ENCODE peak calls at places on chromosomes 6 and 20, in six cellular contexts. J, O, S, K, T and I are unnamed samples.
A peak's percentile ranks its signal among the peaks of the same experiment; 100 is the strongest.

GRCh38 chr6:62390413-62390812 is 104.4 kb upstream of the KHDRBS2 start:
- DNase-seq in J (no peak), K (no peak), T (no peak), S (no peak), O (no peak), I (no peak)

GRCh38 chr6:149094156-149094555 is 223.4 kb upstream of the TAB2 start:
- DNase-seq in S (no peak), J (no peak), K (peak; percentile 74), O (no peak), T (no peak), I (no peak)

GRCh38 chr6:55953384-55953783 is 78.0 kb upstream of the BMP5 start:
- DNase-seq in T (no peak), K (peak; percentile 36), J (no peak), S (no peak), O (no peak), I (no peak)

GRCh38 chr20:32968833-32969241 is 35.4 kb downstream of the SUN5 start:
- DNase-seq in O (no peak), K (no peak), S (no peak), J (no peak), T (no peak), I (peak; percentile 32)

GRCh38 chr20:62955519-62956386 is 3.2 kb downstream of the SLC17A9 start:
- DNase-seq in K (no peak), T (no peak), S (peak; percentile 33), O (no peak), J (no peak), I (no peak)

GRCh38 chr20:11516448-11516847 is 401.2 kb upstream of the BTBD3 start:
- DNase-seq in S (no peak), T (no peak), J (no peak), K (no peak), O (no peak), I (no peak)

GRCh38 chr6:90468080-90468479 is 118.8 kb downstream of the MAP3K7 start:
- DNase-seq in O (no peak), K (peak; percentile 83), J (peak; percentile 21), S (no peak), T (no peak), I (no peak)

GRCh38 chr20:14337400-14338171 is at the start of gene FLRT3:
- DNase-seq in O (peak; percentile 89), S (peak; percentile 67), J (peak; percentile 96), K (peak; percentile 98), T (peak; percentile 49), I (peak; percentile 79)

GRCh38 chr6:156807795-156808194 is 30.6 kb downstream of the ARID1B start:
- DNase-seq in J (no peak), T (no peak), K (no peak), S (no peak), O (no peak), I (no peak)

DNA sequence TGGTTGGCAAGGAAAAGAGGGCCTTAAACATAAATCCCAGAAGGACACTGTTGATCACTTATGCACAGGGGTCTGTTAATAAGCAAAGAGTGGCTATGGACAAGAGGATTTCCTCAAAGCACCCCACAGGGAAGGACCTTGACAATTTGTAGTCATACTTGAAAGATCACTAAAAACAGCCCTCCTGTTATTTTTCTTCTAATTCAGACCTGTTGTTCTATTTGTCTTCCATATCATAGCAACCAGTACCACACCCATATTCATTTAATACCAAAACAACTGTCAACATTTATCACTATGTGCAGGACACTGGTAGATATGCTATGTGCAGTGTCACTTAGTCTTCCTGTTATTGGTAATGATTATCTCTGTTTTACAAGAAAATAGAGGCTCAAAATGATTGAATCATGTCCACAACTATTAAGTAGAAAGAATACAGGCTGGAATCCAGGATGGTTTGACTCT is 3.2 kb upstream of the DYNLRB1 start:
- DNase-seq in S (no peak), T (no peak), K (no peak), J (no peak), O (no peak), I (no peak)
- H3K4me1 ChIP-seq in S (peaks cover 9% of the 10 kb centered on the region), T (peaks cover 6% of the 10 kb centered on the region), K (peaks cover 3% of the 10 kb centered on the region), J (peaks cover 25% of the 10 kb centered on the region), O (peaks cover 8% of the 10 kb centered on the region), I (peaks cover 27% of the 10 kb centered on the region)

GRCh38 chr20:23920408-23920780 is 40.8 kb upstream of the CST5 start:
- DNase-seq in O (no peak), J (no peak), S (no peak), T (no peak), K (no peak), I (no peak)

GRCh38 chr20:23915844-23916243 is 36.3 kb upstream of the CST5 start:
- DNase-seq in T (no peak), O (no peak), J (no peak), K (no peak), S (no peak), I (no peak)

GRCh38 chr20:23918896-23919295 is 39.3 kb upstream of the CST5 start:
- DNase-seq in O (no peak), K (no peak), T (no peak), J (no peak), S (no peak), I (peak; percentile 59)

GRCh38 chr20:23917024-23917725 is 37.6 kb upstream of the CST5 start:
- DNase-seq in K (no peak), T (no peak), J (no peak), O (no peak), S (no peak), I (no peak)

GRCh38 chr20:23918101-23918862 is 38.7 kb upstream of the CST5 start:
- DNase-seq in S (no peak), K (no peak), T (no peak), O (no peak), J (no peak), I (peak; percentile 61)
- TF ChIP-seq CTCF in S (no peak), K (no peak), T (no peak), O (no peak), J (no peak), I (no peak)

GRCh38 chr6:235763-236360 is 56.4 kb upstream of the DUSP22 start:
- DNase-seq in S (no peak), K (peak; percentile 37), T (no peak), O (peak; percentile 80), J (no peak), I (no peak)
- H3K27ac ChIP-seq in S (no peak overlapping the region), K (no peak overlapping the region), T (peak overlapping the region; percentile 61), O (peak overlapping the region; percentile 49), J (no peak overlapping the region), I (no peak overlapping the region)

GRCh38 chr6:144252289-144252688 is 32.8 kb upstream of the UTRN start:
- DNase-seq in S (no peak), J (no peak), T (no peak), O (no peak), K (no peak), I (no peak)
- H3K4me1 ChIP-seq in S (no peaks in the 10 kb centered on the region), J (no peaks in the 10 kb centered on the region), T (no peaks in the 10 kb centered on the region), O (no peaks in the 10 kb centered on the region), K (peaks cover 6% of the 10 kb centered on the region), I (no peaks in the 10 kb centered on the region)

GRCh38 chr6:63635563-63636515 is at the start of gene PHF3:
- DNase-seq in K (peak; percentile 86), J (no peak), O (peak; percentile 93), S (peak; percentile 92), T (peak; percentile 91), I (peak; percentile 97)
- TF ChIP-seq CTCF in K (no peak), J (peak; percentile 35), O (peak; percentile 6), S (no peak), T (no peak), I (no peak)

GRCh38 chr20:58003525-58003924 is 224.9 kb downstream of the ANKRD60 start:
- DNase-seq in O (no peak), S (no peak), K (no peak), J (no peak), T (no peak), I (no peak)
- H3K27ac ChIP-seq in O (no peak overlapping the region), S (no peak overlapping the region), K (no peak overlapping the region), J (no peak overlapping the region), T (no peak overlapping the region), I (no peak overlapping the region)

GRCh38 chr20:31681128-31681727 is 41.4 kb downstream of the BCL2L1 start:
- DNase-seq in J (no peak), S (no peak), T (no peak), K (no peak), O (no peak), I (no peak)
- H3K4me1 ChIP-seq in J (peaks cover 31% of the 10 kb centered on the region), S (peaks cover 37% of the 10 kb centered on the region), T (peaks cover 43% of the 10 kb centered on the region), K (peaks cover 15% of the 10 kb centered on the region), O (peaks cover 86% of the 10 kb centered on the region), I (peaks cover 74% of the 10 kb centered on the region)

DNA sequence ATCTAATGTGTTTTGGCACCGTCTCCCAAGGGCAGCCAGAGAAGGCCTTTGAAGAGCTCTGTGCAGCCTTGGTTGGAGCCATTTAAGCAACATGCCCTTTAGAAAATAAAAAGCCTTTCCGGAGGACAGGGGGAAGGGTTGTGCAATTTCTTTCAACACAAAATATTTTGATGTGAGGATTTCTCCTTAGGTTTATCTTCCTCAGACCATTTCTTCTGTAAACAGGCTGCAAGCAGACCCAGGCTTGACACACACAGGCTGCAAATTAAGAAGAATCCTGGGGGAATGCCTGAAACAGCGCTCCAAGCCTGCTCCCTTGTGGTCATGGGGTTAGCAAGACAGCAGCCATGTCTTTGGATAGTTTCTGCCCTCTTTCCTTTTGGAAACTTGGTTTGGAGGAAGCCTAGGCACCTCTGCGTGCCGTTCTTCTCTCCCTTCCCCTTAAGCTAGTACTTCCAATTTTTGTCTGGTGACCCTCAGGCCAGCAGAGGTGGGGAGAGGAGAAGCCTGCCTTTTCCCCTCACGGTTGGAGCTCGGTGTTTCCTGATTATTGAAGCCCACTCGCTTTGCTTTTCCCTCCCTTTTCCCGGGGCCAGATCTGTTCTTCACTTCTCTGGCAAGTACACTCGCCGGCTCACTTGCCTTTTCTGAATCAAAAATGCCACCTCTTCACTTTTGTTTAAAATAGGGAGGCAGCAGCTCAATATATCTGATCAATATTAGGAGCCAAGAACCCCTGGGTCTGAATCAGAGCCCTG is 39.6 kb upstream of the NOX3 start:
- DNase-seq in K (peak; percentile 75), O (no peak), T (peak; percentile 43), J (no peak), S (no peak), I (peak; percentile 82)
- TF ChIP-seq CTCF in K (peak; percentile 65), O (no peak), T (peak; percentile 15), J (peak; percentile 50), S (no peak), I (peak; percentile 39)

GRCh38 chr20:23138226-23138625 is 52.1 kb upstream of the CD93 start:
- DNase-seq in O (no peak), T (no peak), K (no peak), J (no peak), S (no peak), I (no peak)
- H3K27ac ChIP-seq in O (no peak overlapping the region), T (peak overlapping the region; percentile 91), K (no peak overlapping the region), J (no peak overlapping the region), S (peak overlapping the region; percentile 99), I (no peak overlapping the region)

GRCh38 chr20:8366303-8366923 is 234.3 kb downstream of the PLCB1 start:
- DNase-seq in T (no peak), S (no peak), K (no peak), J (no peak), O (no peak), I (no peak)
- H3K4me1 ChIP-seq in T (no peaks in the 10 kb centered on the region), S (no peaks in the 10 kb centered on the region), K (no peaks in the 10 kb centered on the region), J (no peaks in the 10 kb centered on the region), O (no peaks in the 10 kb centered on the region), I (no peaks in the 10 kb centered on the region)